ENCODE peak calls at places on chromosomes 4 and X, in five cellular contexts. U, W, O, G and P are unnamed samples.
A peak's percentile ranks its signal among the peaks of the same experiment; 100 is the strongest.

GRCh38 chrX:21929209-21929608 is 11.3 kb upstream of the SMS start:
- DNase-seq in W (no peak), G (no peak), U (no peak), O (no peak), P (no peak)

GRCh38 chr4:113472864-113473263 is 288.7 kb downstream of the CAMK2D start:
- DNase-seq in U (no peak), W (no peak), G (no peak), O (no peak), P (no peak)

GRCh38 chr4:110344165-110344564 is 131.8 kb upstream of the ENPEP start:
- DNase-seq in O (no peak), G (no peak), U (peak; percentile 15), W (no peak), P (peak; percentile 51)

GRCh38 chrX:115562492-115562872 is 1.5 kb downstream of the PLS3 start:
- DNase-seq in W (no peak), U (no peak), G (no peak), O (no peak), P (peak; percentile 62)

GRCh38 chr4:1206299-1207156 is 34.1 kb upstream of the SPON2 start:
- DNase-seq in G (peak; percentile 4), O (peak; percentile 17), U (no peak), W (peak; percentile 38), P (no peak)

GRCh38 chr4:151407466-151408379 is 1.3 kb upstream of the FHIP1A start:
- DNase-seq in O (peak; percentile 65), W (peak; percentile 74), G (peak; percentile 75), U (no peak), P (no peak)

GRCh38 chrX:86148594-86148993 is 343 bp downstream of the DACH2 start:
- DNase-seq in G (no peak), W (no peak), O (no peak), U (no peak), P (no peak)

GRCh38 chrX:115939070-115939469 is 231.5 kb upstream of the AGTR2 start:
- DNase-seq in W (no peak), U (no peak), G (no peak), O (no peak), P (no peak)

GRCh38 chr4:41413670-41414069 is 124.3 kb upstream of the LIMCH1 start:
- DNase-seq in O (no peak), G (no peak), U (no peak), W (no peak), P (peak; percentile 45)

GRCh38 chrX:40174594-40175415 is 77.0 kb upstream of the BCOR start:
- DNase-seq in U (no peak), W (peak; percentile 74), O (no peak), G (peak; percentile 63), P (peak; percentile 80)

GRCh38 chr4:155543126-155543765 is 123.4 kb upstream of the GUCY1A1 start:
- DNase-seq in G (no peak), U (no peak), O (no peak), W (no peak), P (no peak)

GRCh38 chrX:17377047-17377692 is 2.2 kb downstream of the NHS start:
- DNase-seq in U (no peak), G (peak; percentile 19), W (peak; percentile 58), O (no peak), P (peak; percentile 21)

GRCh38 chrX:24154490-24155034 is 5.0 kb downstream of the ZFX start:
- DNase-seq in U (no peak), G (no peak), O (no peak), W (no peak), P (no peak)

GRCh38 chr4:42320822-42321388 is 76.4 kb upstream of the SHISA3 start:
- DNase-seq in U (no peak), O (no peak), W (no peak), G (no peak), P (no peak)

GRCh38 chr4:110793890-110794588 is 171.2 kb upstream of the PITX2 start:
- DNase-seq in U (no peak), W (no peak), O (no peak), G (no peak), P (no peak)

GRCh38 chrX:150643271-150643670 is 49.9 kb upstream of the MTMR1 start:
- DNase-seq in W (no peak), G (no peak), O (no peak), U (no peak), P (no peak)

GRCh38 chrX:153771686-153772607 is 7.9 kb downstream of the PLXNB3 start:
- DNase-seq in G (no peak), U (no peak), W (no peak), O (no peak), P (no peak)

GRCh38 chr4:167721574-167721973 is 370.8 kb upstream of the ANXA10 start:
- DNase-seq in G (no peak), W (no peak), O (no peak), U (no peak), P (no peak)

GRCh38 chr4:35710343-35710742 is 534.0 kb downstream of the ARAP2 start:
- DNase-seq in W (no peak), O (peak; percentile 20), U (no peak), G (no peak), P (no peak)
- H3K9me3 ChIP-seq in W (peaks cover 7% of the 10 kb centered on the region), O (no peaks in the 10 kb centered on the region), U (no peaks in the 10 kb centered on the region), G (no peaks in the 10 kb centered on the region), P (no peaks in the 10 kb centered on the region)

GRCh38 chr4:177547985-177548384 is 105.7 kb upstream of the AGA start:
- DNase-seq in G (no peak), O (no peak), U (no peak), W (no peak), P (no peak)
- H3K9me3 ChIP-seq in G (no peaks in the 10 kb centered on the region), O (no peaks in the 10 kb centered on the region), U (no peaks in the 10 kb centered on the region), W (no peaks in the 10 kb centered on the region), P (no peaks in the 10 kb centered on the region)

GRCh38 chr4:129062580-129062979 is 30.8 kb downstream of the SCLT1 start:
- DNase-seq in O (no peak), W (no peak), U (no peak), G (no peak), P (no peak)

GRCh38 chr4:129063640-129064039 is 29.7 kb downstream of the SCLT1 start:
- DNase-seq in W (no peak), U (no peak), G (no peak), O (no peak), P (no peak)

GRCh38 chr4:129064717-129065116 is 28.6 kb downstream of the SCLT1 start:
- DNase-seq in G (no peak), W (no peak), O (no peak), U (no peak), P (no peak)

DNA sequence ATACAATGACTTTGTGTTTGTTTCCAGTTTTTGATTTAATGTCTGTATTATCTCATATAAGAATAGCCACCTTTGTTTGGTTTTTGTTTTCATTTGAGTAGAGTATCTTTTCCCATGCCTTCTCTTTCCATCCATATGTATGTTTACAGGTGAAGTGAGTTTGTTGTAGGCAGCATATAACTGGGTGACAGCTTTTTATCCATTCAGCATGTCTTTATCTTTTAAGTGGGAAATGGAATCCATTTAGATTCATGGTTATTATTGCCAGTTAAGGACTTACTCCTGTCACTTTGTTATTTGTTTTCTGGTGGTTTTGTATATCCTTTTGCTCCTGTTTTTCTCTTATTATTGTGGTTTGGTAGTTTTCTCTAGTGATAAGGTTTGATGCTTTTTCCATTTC is 34.3 kb downstream of the SCLT1 start:
- DNase-seq in U (no peak), W (no peak), G (no peak), O (no peak), P (no peak)
- H3K9me3 ChIP-seq in U (peaks cover 39% of the 10 kb centered on the region), W (peaks cover 23% of the 10 kb centered on the region), G (no peaks in the 10 kb centered on the region), O (peaks cover 23% of the 10 kb centered on the region), P (peaks cover 9% of the 10 kb centered on the region)

DNA sequence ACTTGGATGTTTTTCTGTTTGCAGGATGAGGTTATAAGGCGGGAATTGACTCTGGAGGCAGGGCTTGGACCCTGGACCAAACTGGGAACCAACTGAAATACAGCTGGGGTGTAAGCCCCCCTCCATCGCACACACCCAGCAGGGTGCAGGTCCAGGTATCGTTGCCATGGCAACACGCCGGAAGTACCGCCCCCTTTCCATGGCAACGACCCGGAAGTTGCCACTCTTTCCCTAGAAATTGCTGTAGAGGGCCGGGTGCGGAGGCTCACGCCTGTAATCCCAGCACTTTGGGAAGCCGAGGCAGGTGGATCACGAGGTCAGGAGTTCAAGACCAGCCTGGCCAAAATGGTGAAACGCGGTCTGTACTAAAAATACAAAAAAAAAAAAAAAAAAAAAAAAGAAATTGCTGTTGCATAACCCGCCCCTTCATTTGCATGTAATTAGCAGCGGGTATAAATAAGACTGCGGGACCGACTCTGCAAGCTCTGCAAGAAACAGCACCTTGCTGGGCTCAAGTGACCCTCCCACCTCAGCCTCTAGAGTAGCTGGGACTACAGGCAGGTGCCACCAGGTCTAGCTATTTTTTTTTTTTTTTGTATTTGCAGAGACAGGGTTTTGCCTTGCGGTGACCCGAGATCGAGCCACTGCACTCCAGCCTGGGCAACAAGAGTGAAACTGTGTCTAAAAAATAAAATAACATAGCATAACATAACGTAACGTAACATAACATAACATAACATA is 139.6 kb downstream of the CRLF2 start:
- DNase-seq in W (no peak), U (peak; percentile 13), O (no peak), G (no peak), P (no peak)
- H3K9me3 ChIP-seq in W (peaks cover 1% of the 10 kb centered on the region), U (no peaks in the 10 kb centered on the region), O (no peaks in the 10 kb centered on the region), G (no peaks in the 10 kb centered on the region), P (no peaks in the 10 kb centered on the region)

GRCh38 chrX:76657499-76657898 is 230.0 kb downstream of the MAGEE1 start:
- DNase-seq in O (no peak), U (no peak), G (no peak), W (no peak), P (no peak)
- H3K9me3 ChIP-seq in O (no peaks in the 10 kb centered on the region), U (no peaks in the 10 kb centered on the region), G (no peaks in the 10 kb centered on the region), W (peaks cover 2% of the 10 kb centered on the region), P (no peaks in the 10 kb centered on the region)

GRCh38 chrX:120560842-120561633 is at the start of gene CUL4B:
- DNase-seq in U (peak; percentile 92), O (peak; percentile 92), G (peak; percentile 93), W (peak; percentile 96), P (peak; percentile 98)

GRCh38 chrX:120564925-120565324 is 4.2 kb upstream of the CUL4B start:
- DNase-seq in G (no peak), U (no peak), O (no peak), W (no peak), P (no peak)

GRCh38 chrX:120561634-120562568 is 1.1 kb upstream of the CUL4B start:
- DNase-seq in W (no peak), U (no peak), G (no peak), O (no peak), P (no peak)

GRCh38 chrX:120560405-120560841 is 339 bp downstream of the CUL4B start:
- DNase-seq in U (no peak), G (peak; percentile 50), W (no peak), O (peak; percentile 26), P (no peak)

GRCh38 chrX:120562569-120562926 is 1.8 kb upstream of the CUL4B start:
- DNase-seq in W (no peak), U (no peak), G (no peak), O (no peak), P (peak; percentile 34)
- H3K9me3 ChIP-seq in W (no peaks in the 10 kb centered on the region), U (no peaks in the 10 kb centered on the region), G (no peaks in the 10 kb centered on the region), O (no peaks in the 10 kb centered on the region), P (no peaks in the 10 kb centered on the region)